ENCODE peak calls at places on chromosomes 7 and 10, in seven cellular contexts. One of them, this sample, is unnamed.

GRCh38 chr7:2032030-2032875 is 200.5 kb downstream of the MAD1L1 start:
- DNase-seq in foreskin keratinocyte: no peak
- DNase-seq in brain microvascular endothelial cell: no peak
- DNase-seq in activated T-helper 9 cell treated with anti-CD3 and anti-CD28 coated beads, Interleukin-2, amount 50 U/mL, for 16 hours: no peak
- DNase-seq in HEK293T: no peak
- DNase-seq in NCI-H1105 treated with DMSO at 0.1 percent for 48 hours: no peak
- DNase-seq in NCI-H1436: no peak
- DNase-seq in this sample: peak

GRCh38 chr10:71326464-71326881 is 7.4 kb downstream of the SLC29A3 start:
- DNase-seq in foreskin keratinocyte: no peak
- DNase-seq in brain microvascular endothelial cell: no peak
- DNase-seq in activated T-helper 9 cell treated with anti-CD3 and anti-CD28 coated beads, Interleukin-2, amount 50 U/mL, for 16 hours: no peak
- DNase-seq in HEK293T: no peak
- DNase-seq in NCI-H1105 treated with DMSO at 0.1 percent for 48 hours: peak
- DNase-seq in NCI-H1436: peak
- DNase-seq in this sample: no peak

GRCh38 chr7:81600608-81601007 is 169.2 kb downstream of the HGF start:
- DNase-seq in foreskin keratinocyte: no peak
- DNase-seq in brain microvascular endothelial cell: peak
- DNase-seq in activated T-helper 9 cell treated with anti-CD3 and anti-CD28 coated beads, Interleukin-2, amount 50 U/mL, for 16 hours: no peak
- DNase-seq in HEK293T: no peak
- DNase-seq in NCI-H1105 treated with DMSO at 0.1 percent for 48 hours: no peak
- DNase-seq in NCI-H1436: no peak
- DNase-seq in this sample: no peak

GRCh38 chr10:12777840-12778585 is 223.5 kb downstream of the CCDC3 start:
- DNase-seq in foreskin keratinocyte: no peak
- DNase-seq in brain microvascular endothelial cell: no peak
- DNase-seq in activated T-helper 9 cell treated with anti-CD3 and anti-CD28 coated beads, Interleukin-2, amount 50 U/mL, for 16 hours: no peak
- DNase-seq in HEK293T: no peak
- DNase-seq in NCI-H1105 treated with DMSO at 0.1 percent for 48 hours: no peak
- DNase-seq in NCI-H1436: no peak
- DNase-seq in this sample: no peak

GRCh38 chr10:8048281-8049008 is 6.0 kb upstream of the GATA3 start:
- DNase-seq in foreskin keratinocyte: no peak
- DNase-seq in brain microvascular endothelial cell: no peak
- DNase-seq in activated T-helper 9 cell treated with anti-CD3 and anti-CD28 coated beads, Interleukin-2, amount 50 U/mL, for 16 hours: peak
- DNase-seq in HEK293T: no peak
- DNase-seq in NCI-H1105 treated with DMSO at 0.1 percent for 48 hours: no peak
- DNase-seq in NCI-H1436: no peak
- DNase-seq in this sample: no peak

GRCh38 chr10:132124201-132124920 is 58.6 kb downstream of the JAKMIP3 start:
- DNase-seq in foreskin keratinocyte: no peak
- DNase-seq in brain microvascular endothelial cell: no peak
- DNase-seq in activated T-helper 9 cell treated with anti-CD3 and anti-CD28 coated beads, Interleukin-2, amount 50 U/mL, for 16 hours: no peak
- DNase-seq in HEK293T: no peak
- DNase-seq in NCI-H1105 treated with DMSO at 0.1 percent for 48 hours: no peak
- DNase-seq in NCI-H1436: no peak
- DNase-seq in this sample: no peak

GRCh38 chr10:13831711-13832110 is 244.9 kb downstream of the PRPF18 start:
- DNase-seq in foreskin keratinocyte: no peak
- DNase-seq in brain microvascular endothelial cell: no peak
- DNase-seq in activated T-helper 9 cell treated with anti-CD3 and anti-CD28 coated beads, Interleukin-2, amount 50 U/mL, for 16 hours: no peak
- DNase-seq in HEK293T: no peak
- DNase-seq in NCI-H1105 treated with DMSO at 0.1 percent for 48 hours: no peak
- DNase-seq in NCI-H1436: no peak
- DNase-seq in this sample: no peak

GRCh38 chr7:114973147-114973546 is 51.3 kb downstream of the MDFIC start:
- DNase-seq in foreskin keratinocyte: no peak
- DNase-seq in brain microvascular endothelial cell: peak
- DNase-seq in activated T-helper 9 cell treated with anti-CD3 and anti-CD28 coated beads, Interleukin-2, amount 50 U/mL, for 16 hours: no peak
- DNase-seq in HEK293T: no peak
- DNase-seq in NCI-H1105 treated with DMSO at 0.1 percent for 48 hours: no peak
- DNase-seq in NCI-H1436: no peak
- DNase-seq in this sample: peak

GRCh38 chr10:77798940-77799339 is 127.6 kb downstream of the DLG5 start:
- DNase-seq in foreskin keratinocyte: no peak
- DNase-seq in brain microvascular endothelial cell: peak
- DNase-seq in activated T-helper 9 cell treated with anti-CD3 and anti-CD28 coated beads, Interleukin-2, amount 50 U/mL, for 16 hours: no peak
- DNase-seq in HEK293T: no peak
- DNase-seq in NCI-H1105 treated with DMSO at 0.1 percent for 48 hours: no peak
- DNase-seq in NCI-H1436: no peak
- DNase-seq in this sample: no peak

GRCh38 chr7:44264221-44264956 is 61.0 kb downstream of the CAMK2B start:
- DNase-seq in foreskin keratinocyte: peak
- DNase-seq in brain microvascular endothelial cell: no peak
- DNase-seq in activated T-helper 9 cell treated with anti-CD3 and anti-CD28 coated beads, Interleukin-2, amount 50 U/mL, for 16 hours: no peak
- DNase-seq in HEK293T: no peak
- DNase-seq in NCI-H1105 treated with DMSO at 0.1 percent for 48 hours: peak
- DNase-seq in NCI-H1436: peak
- DNase-seq in this sample: no peak

GRCh38 chr10:62937674-62938073 is 121.5 kb upstream of the EGR2 start:
- DNase-seq in foreskin keratinocyte: no peak
- DNase-seq in brain microvascular endothelial cell: no peak
- DNase-seq in activated T-helper 9 cell treated with anti-CD3 and anti-CD28 coated beads, Interleukin-2, amount 50 U/mL, for 16 hours: no peak
- DNase-seq in HEK293T: no peak
- DNase-seq in NCI-H1105 treated with DMSO at 0.1 percent for 48 hours: no peak
- DNase-seq in NCI-H1436: no peak
- DNase-seq in this sample: no peak

GRCh38 chr10:33026422-33026821 is 68.4 kb upstream of the ITGB1 start:
- DNase-seq in foreskin keratinocyte: no peak
- DNase-seq in brain microvascular endothelial cell: no peak
- DNase-seq in activated T-helper 9 cell treated with anti-CD3 and anti-CD28 coated beads, Interleukin-2, amount 50 U/mL, for 16 hours: no peak
- DNase-seq in HEK293T: no peak
- DNase-seq in NCI-H1105 treated with DMSO at 0.1 percent for 48 hours: no peak
- DNase-seq in NCI-H1436: no peak
- DNase-seq in this sample: no peak

GRCh38 chr10:27297848-27298524 is 57.4 kb upstream of the ACBD5 start:
- DNase-seq in foreskin keratinocyte: no peak
- DNase-seq in brain microvascular endothelial cell: no peak
- DNase-seq in activated T-helper 9 cell treated with anti-CD3 and anti-CD28 coated beads, Interleukin-2, amount 50 U/mL, for 16 hours: no peak
- DNase-seq in HEK293T: no peak
- DNase-seq in NCI-H1105 treated with DMSO at 0.1 percent for 48 hours: no peak
- DNase-seq in NCI-H1436: no peak
- DNase-seq in this sample: no peak

GRCh38 chr7:157685430-157686284 is 348.9 kb downstream of the DNAJB6 start:
- DNase-seq in foreskin keratinocyte: no peak
- DNase-seq in brain microvascular endothelial cell: no peak
- DNase-seq in activated T-helper 9 cell treated with anti-CD3 and anti-CD28 coated beads, Interleukin-2, amount 50 U/mL, for 16 hours: no peak
- DNase-seq in HEK293T: no peak
- DNase-seq in NCI-H1105 treated with DMSO at 0.1 percent for 48 hours: no peak
- DNase-seq in NCI-H1436: no peak
- DNase-seq in this sample: no peak

GRCh38 chr7:75614390-75614789 is 122.3 kb downstream of the SPDYE5 start:
- DNase-seq in foreskin keratinocyte: no peak
- DNase-seq in brain microvascular endothelial cell: no peak
- DNase-seq in activated T-helper 9 cell treated with anti-CD3 and anti-CD28 coated beads, Interleukin-2, amount 50 U/mL, for 16 hours: no peak
- DNase-seq in HEK293T: no peak
- DNase-seq in NCI-H1105 treated with DMSO at 0.1 percent for 48 hours: no peak
- DNase-seq in NCI-H1436: no peak
- DNase-seq in this sample: no peak

GRCh38 chr10:121772890-121773289 is 154.9 kb downstream of the ATE1 start:
- DNase-seq in foreskin keratinocyte: no peak
- DNase-seq in brain microvascular endothelial cell: no peak
- DNase-seq in activated T-helper 9 cell treated with anti-CD3 and anti-CD28 coated beads, Interleukin-2, amount 50 U/mL, for 16 hours: no peak
- DNase-seq in HEK293T: no peak
- DNase-seq in NCI-H1105 treated with DMSO at 0.1 percent for 48 hours: no peak
- DNase-seq in NCI-H1436: no peak
- DNase-seq in this sample: no peak

GRCh38 chr7:159118623-159119022 is 26.0 kb downstream of the VIPR2 start:
- DNase-seq in foreskin keratinocyte: no peak
- DNase-seq in brain microvascular endothelial cell: no peak
- DNase-seq in activated T-helper 9 cell treated with anti-CD3 and anti-CD28 coated beads, Interleukin-2, amount 50 U/mL, for 16 hours: no peak
- DNase-seq in HEK293T: no peak
- DNase-seq in NCI-H1105 treated with DMSO at 0.1 percent for 48 hours: no peak
- DNase-seq in NCI-H1436: no peak
- DNase-seq in this sample: no peak